ENCODE peak calls at places on chromosome 10, in seven cellular contexts. R is activated naive CD8-positive, alpha-beta T cell treated with anti-CD3 and anti-CD28 coated beads, Interleukin-2, amount 50 U/mL, for 24 hours; H is effector memory CD8-positive, alpha-beta T cell; N is T-helper 17 cell; P is foreskin keratinocyte; Q is right cardiac atrium; F is activated T-helper 17 cell treated with anti-CD3 and anti-CD28 coated beads, Interleukin-2, amount 50 U/mL, for 72 hours. D is an unnamed sample.
A peak's percentile ranks its signal among the peaks of the same experiment; 100 is the strongest.

GRCh38 chr10:79324032-79324695 is 23.1 kb upstream of the PPIF start:
- ATAC-seq in F (no peak), P (no peak), N (no peak), Q (no peak), H (no peak), R (no peak), D (no peak)

GRCh38 chr10:89481662-89482061 is 53.7 kb downstream of the SLC16A12 start:
- ATAC-seq in R (no peak), H (no peak), N (no peak), P (no peak), Q (peak; percentile 71), F (no peak), D (peak; percentile 80)

GRCh38 chr10:5466451-5466996 is 32.8 kb downstream of the CALML5 start:
- ATAC-seq in N (no peak), Q (peak; percentile 45), P (peak; percentile 84), F (no peak), R (no peak), H (no peak), D (no peak)

GRCh38 chr10:77716943-77717735 is 79.5 kb upstream of the KCNMA1 start:
- ATAC-seq in P (no peak), R (no peak), H (no peak), F (peak; percentile 58), Q (no peak), N (no peak), D (no peak)

GRCh38 chr10:63415635-63416244 is 50.0 kb downstream of the JMJD1C start:
- ATAC-seq in F (no peak), Q (no peak), P (no peak), R (no peak), H (no peak), N (no peak), D (peak; percentile 37)

GRCh38 chr10:79285315-79286185 is 61.7 kb upstream of the PPIF start:
- ATAC-seq in R (peak; percentile 74), Q (peak; percentile 55), N (no peak), F (peak; percentile 87), P (peak; percentile 3), H (no peak), D (no peak)

GRCh38 chr10:99325261-99325660 is 3.9 kb upstream of the CNNM1 start:
- ATAC-seq in R (no peak), Q (no peak), F (no peak), H (no peak), P (no peak), N (no peak), D (no peak)

GRCh38 chr10:124374535-124375352 is 44.0 kb downstream of the OAT start:
- ATAC-seq in R (no peak), Q (no peak), H (no peak), N (no peak), P (no peak), F (no peak), D (no peak)

GRCh38 chr10:109855746-109856145 is 67.6 kb downstream of the XPNPEP1 start:
- ATAC-seq in F (no peak), H (no peak), P (no peak), Q (no peak), R (no peak), N (no peak), D (no peak)

GRCh38 chr10:3494131-3494878 is 290.7 kb downstream of the KLF6 start:
- ATAC-seq in H (no peak), R (no peak), Q (peak; percentile 79), P (no peak), N (no peak), F (no peak), D (no peak)

GRCh38 chr10:100872034-100872791 is 40.5 kb upstream of the SLF2 start:
- ATAC-seq in R (peak; percentile 69), F (peak; percentile 91), N (no peak), P (peak; percentile 45), Q (peak; percentile 44), H (peak; percentile 26), D (peak; percentile 89)

GRCh38 chr10:97025613-97026242 is 160.0 kb downstream of the SLIT1 start:
- ATAC-seq in P (peak; percentile 56), N (peak; percentile 54), F (peak; percentile 77), H (peak; percentile 62), Q (peak; percentile 64), R (peak; percentile 72), D (peak; percentile 79)

GRCh38 chr10:131653550-131654470 is 247.0 kb upstream of the PPP2R2D start:
- ATAC-seq in P (no peak), H (no peak), R (peak; percentile 7), N (no peak), Q (no peak), F (no peak), D (no peak)

GRCh38 chr10:86798636-86799035 is 42.2 kb downstream of the BMPR1A start:
- ATAC-seq in R (peak; percentile 76), P (no peak), F (peak; percentile 44), Q (no peak), H (no peak), N (no peak), D (peak; percentile 66)

GRCh38 chr10:78728176-78728575 is 340.6 kb upstream of the ZMIZ1 start:
- ATAC-seq in N (no peak), H (no peak), F (no peak), P (no peak), Q (no peak), R (no peak), D (no peak)

GRCh38 chr10:9003122-9003521 is 948.6 kb downstream of the GATA3 start:
- ATAC-seq in H (no peak), Q (no peak), R (no peak), F (peak; percentile 19), P (no peak), N (no peak), D (no peak)

GRCh38 chr10:34580214-34580613 is 234.9 kb downstream of the PARD3 start:
- ATAC-seq in N (no peak), P (no peak), Q (no peak), R (no peak), H (no peak), F (no peak), D (no peak)

GRCh38 chr10:21895932-21896331 is 107.6 kb downstream of the DNAJC1 start:
- ATAC-seq in N (no peak), H (no peak), P (no peak), F (no peak), R (no peak), Q (no peak), D (no peak)

GRCh38 chr10:106996510-106996909 is 168.0 kb downstream of the SORCS1 start:
- ATAC-seq in P (no peak), H (no peak), F (no peak), N (no peak), R (no peak), Q (no peak), D (no peak)

GRCh38 chr10:122049076-122049475 is 60.1 kb downstream of the TACC2 start:
- ATAC-seq in N (no peak), R (no peak), P (no peak), F (no peak), Q (no peak), H (no peak), D (no peak)